ENCODE peak calls at places on chromosomes 13 and 19, in nine cellular contexts. One of them, this sample, is unnamed.

GRCh38 chr19:42471554-42472249 is 29.0 kb upstream of the CXCL17 start:
- DNase-seq in colonic mucosa: peak
- DNase-seq in CD4-positive, CD25-positive, alpha-beta regulatory T cell: no peak
- DNase-seq in pulmonary artery endothelial cell: no peak
- DNase-seq in stimulated activated CD4-positive, alpha-beta T cell treated with anti-CD3 and anti-CD28 coated beads, Interleukin-1b, Interleukin-23, amount 100 ng/mL, for 4 hours: no peak
- DNase-seq in CD8-positive, alpha-beta memory T cell: no peak
- DNase-seq in body of pancreas: peak
- DNase-seq in spleen: no peak
- DNase-seq in fibroblast of pulmonary artery: peak
- DNase-seq in this sample: no peak

GRCh38 chr13:101424381-101425155 is 8.3 kb upstream of the NALCN start:
- DNase-seq in stimulated activated CD4-positive, alpha-beta T cell treated with anti-CD3 and anti-CD28 coated beads, Interleukin-1b, Interleukin-23, amount 100 ng/mL, for 4 hours: no peak
- DNase-seq in fibroblast of pulmonary artery: no peak
- DNase-seq in spleen: no peak
- DNase-seq in CD8-positive, alpha-beta memory T cell: no peak
- DNase-seq in CD4-positive, CD25-positive, alpha-beta regulatory T cell: no peak
- DNase-seq in body of pancreas: peak
- DNase-seq in colonic mucosa: no peak
- DNase-seq in pulmonary artery endothelial cell: no peak
- DNase-seq in this sample: no peak

GRCh38 chr13:106155411-106155810 is 380.1 kb downstream of the EFNB2 start:
- DNase-seq in CD4-positive, CD25-positive, alpha-beta regulatory T cell: no peak
- DNase-seq in stimulated activated CD4-positive, alpha-beta T cell treated with anti-CD3 and anti-CD28 coated beads, Interleukin-1b, Interleukin-23, amount 100 ng/mL, for 4 hours: no peak
- DNase-seq in body of pancreas: no peak
- DNase-seq in fibroblast of pulmonary artery: no peak
- DNase-seq in spleen: no peak
- DNase-seq in pulmonary artery endothelial cell: no peak
- DNase-seq in colonic mucosa: no peak
- DNase-seq in CD8-positive, alpha-beta memory T cell: no peak
- DNase-seq in this sample: no peak

GRCh38 chr13:24834902-24835510 is 71.0 kb downstream of the RNF17 start:
- DNase-seq in body of pancreas: peak
- DNase-seq in fibroblast of pulmonary artery: no peak
- DNase-seq in spleen: no peak
- DNase-seq in colonic mucosa: peak
- DNase-seq in CD8-positive, alpha-beta memory T cell: no peak
- DNase-seq in CD4-positive, CD25-positive, alpha-beta regulatory T cell: no peak
- DNase-seq in stimulated activated CD4-positive, alpha-beta T cell treated with anti-CD3 and anti-CD28 coated beads, Interleukin-1b, Interleukin-23, amount 100 ng/mL, for 4 hours: no peak
- DNase-seq in pulmonary artery endothelial cell: no peak
- DNase-seq in this sample: no peak

GRCh38 chr13:33775339-33776108 is 42.4 kb upstream of the RFC3 start:
- DNase-seq in pulmonary artery endothelial cell: no peak
- DNase-seq in colonic mucosa: no peak
- DNase-seq in fibroblast of pulmonary artery: no peak
- DNase-seq in CD4-positive, CD25-positive, alpha-beta regulatory T cell: no peak
- DNase-seq in CD8-positive, alpha-beta memory T cell: no peak
- DNase-seq in spleen: no peak
- DNase-seq in body of pancreas: peak
- DNase-seq in stimulated activated CD4-positive, alpha-beta T cell treated with anti-CD3 and anti-CD28 coated beads, Interleukin-1b, Interleukin-23, amount 100 ng/mL, for 4 hours: no peak
- DNase-seq in this sample: no peak

GRCh38 chr13:27455331-27455855 is 5.0 kb upstream of the MTIF3 start:
- DNase-seq in CD8-positive, alpha-beta memory T cell: no peak
- DNase-seq in fibroblast of pulmonary artery: no peak
- DNase-seq in spleen: no peak
- DNase-seq in body of pancreas: no peak
- DNase-seq in pulmonary artery endothelial cell: no peak
- DNase-seq in colonic mucosa: no peak
- DNase-seq in stimulated activated CD4-positive, alpha-beta T cell treated with anti-CD3 and anti-CD28 coated beads, Interleukin-1b, Interleukin-23, amount 100 ng/mL, for 4 hours: peak
- DNase-seq in CD4-positive, CD25-positive, alpha-beta regulatory T cell: peak
- DNase-seq in this sample: no peak

GRCh38 chr13:50650936-50651638 is 192.4 kb downstream of the DLEU7 start:
- DNase-seq in CD4-positive, CD25-positive, alpha-beta regulatory T cell: no peak
- DNase-seq in spleen: no peak
- DNase-seq in stimulated activated CD4-positive, alpha-beta T cell treated with anti-CD3 and anti-CD28 coated beads, Interleukin-1b, Interleukin-23, amount 100 ng/mL, for 4 hours: no peak
- DNase-seq in CD8-positive, alpha-beta memory T cell: no peak
- DNase-seq in fibroblast of pulmonary artery: no peak
- DNase-seq in body of pancreas: no peak
- DNase-seq in colonic mucosa: no peak
- DNase-seq in pulmonary artery endothelial cell: no peak
- DNase-seq in this sample: no peak

GRCh38 chr13:22789027-22789593 is 391.7 kb upstream of the SGCG start:
- DNase-seq in spleen: no peak
- DNase-seq in pulmonary artery endothelial cell: no peak
- DNase-seq in stimulated activated CD4-positive, alpha-beta T cell treated with anti-CD3 and anti-CD28 coated beads, Interleukin-1b, Interleukin-23, amount 100 ng/mL, for 4 hours: no peak
- DNase-seq in CD8-positive, alpha-beta memory T cell: no peak
- DNase-seq in fibroblast of pulmonary artery: no peak
- DNase-seq in colonic mucosa: no peak
- DNase-seq in body of pancreas: no peak
- DNase-seq in CD4-positive, CD25-positive, alpha-beta regulatory T cell: no peak
- DNase-seq in this sample: no peak

GRCh38 chr19:1648926-1649541 is 3.4 kb downstream of the TCF3 start:
- DNase-seq in spleen: peak
- DNase-seq in colonic mucosa: no peak
- DNase-seq in stimulated activated CD4-positive, alpha-beta T cell treated with anti-CD3 and anti-CD28 coated beads, Interleukin-1b, Interleukin-23, amount 100 ng/mL, for 4 hours: no peak
- DNase-seq in body of pancreas: no peak
- DNase-seq in CD4-positive, CD25-positive, alpha-beta regulatory T cell: no peak
- DNase-seq in fibroblast of pulmonary artery: no peak
- DNase-seq in CD8-positive, alpha-beta memory T cell: no peak
- DNase-seq in pulmonary artery endothelial cell: no peak
- DNase-seq in this sample: no peak